ENCODE peak calls at places on chromosomes 6 and 20, in four cellular contexts. X is K562, V is SK-N-SH, Q is HepG2. R is an unnamed sample.
A peak's percentile ranks its signal among the peaks of the same experiment; 100 is the strongest.

GRCh38 chr20:46365483-46366215 is 40.8 kb downstream of the ELMO2 start:
- DNase-seq in X (no peak), V (no peak), Q (no peak), R (no peak)

GRCh38 chr6:1313755-1314503 is 2.0 kb downstream of the FOXQ1 start:
- DNase-seq in X (no peak), V (peak; percentile 70), Q (peak; percentile 62), R (peak; percentile 75)

GRCh38 chr20:63758152-63758551 is 18.6 kb downstream of the SLC2A4RG start:
- DNase-seq in X (no peak), V (no peak), Q (no peak), R (no peak)

GRCh38 chr6:40550096-40550731 is 37.0 kb downstream of the LRFN2 start:
- DNase-seq in X (peak; percentile 71), V (peak; percentile 35), Q (peak; percentile 54), R (no peak)

GRCh38 chr6:44851176-44851575 is 463.7 kb downstream of the CDC5L start:
- DNase-seq in X (no peak), V (no peak), Q (no peak), R (no peak)

GRCh38 chr6:89284963-89285735 is 29.9 kb downstream of the GABRR2 start:
- DNase-seq in X (no peak), V (no peak), Q (no peak), R (no peak)

GRCh38 chr6:12875061-12875460 is 158.5 kb downstream of the PHACTR1 start:
- DNase-seq in X (no peak), V (no peak), Q (no peak), R (no peak)

GRCh38 chr20:39876974-39877615 is 811.9 kb downstream of the MAFB start:
- DNase-seq in X (no peak), V (peak; percentile 12), Q (no peak), R (no peak)

GRCh38 chr20:19789446-19789845 is 31.4 kb downstream of the RIN2 start:
- DNase-seq in X (no peak), V (no peak), Q (no peak), R (no peak)

GRCh38 chr6:9789201-9789600 is 625.7 kb downstream of the TFAP2A start:
- DNase-seq in X (no peak), V (no peak), Q (no peak), R (peak; percentile 19)

GRCh38 chr20:61896058-61896961 is 169.4 kb downstream of the TAF4 start:
- DNase-seq in X (peak; percentile 61), V (peak; percentile 91), Q (peak; percentile 44), R (peak; percentile 74)

GRCh38 chr20:38617011-38617829 is 15.6 kb downstream of the ARHGAP40 start:
- DNase-seq in X (no peak), V (no peak), Q (peak; percentile 33), R (peak; percentile 35)

GRCh38 chr20:9609892-9610502 is 95.6 kb downstream of the LAMP5 start:
- DNase-seq in X (peak; percentile 47), V (peak; percentile 32), Q (peak; percentile 65), R (peak; percentile 76)

GRCh38 chr20:17442588-17442987 is 88.6 kb downstream of the BFSP1 start:
- DNase-seq in X (peak; percentile 31), V (no peak), Q (peak; percentile 36), R (peak; percentile 38)

GRCh38 chr6:74073896-74074295 is 377.9 kb downstream of the CD109 start:
- DNase-seq in X (no peak), V (no peak), Q (no peak), R (no peak)
- TF ChIP-seq FOXJ3 in X (no peak), V (no peak), Q (no peak), R (no peak)

GRCh38 chr6:79947191-79948173 is at the start of gene ELOVL4:
- DNase-seq in X (no peak), V (peak; percentile 95), Q (no peak), R (peak; percentile 91)
- TF ChIP-seq FOXJ3 in X (no peak), V (no peak), Q (no peak), R (no peak)

DNA sequence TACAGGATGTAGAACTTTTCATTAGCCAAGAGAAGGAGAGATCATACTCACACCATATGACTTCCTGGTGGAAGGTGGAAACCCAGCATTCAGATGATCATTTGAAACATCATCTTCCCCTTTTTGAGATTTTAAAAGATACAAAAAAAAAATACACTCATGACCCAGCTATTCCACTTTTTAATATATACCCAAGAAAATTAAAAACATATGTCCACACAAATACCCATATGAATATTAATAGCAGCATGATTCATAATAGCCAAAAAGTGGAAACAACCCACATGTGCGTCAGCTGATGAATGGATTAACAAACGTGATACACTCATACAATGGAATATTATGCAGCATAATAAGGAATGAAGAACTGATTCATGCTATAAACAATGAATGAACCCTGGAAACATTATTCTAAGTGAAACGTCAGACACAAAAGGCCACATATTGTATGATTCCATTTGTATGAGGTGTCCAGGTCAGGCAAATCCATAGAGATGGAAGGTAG is 130.0 kb upstream of the SGK1 start:
- DNase-seq in X (no peak), V (no peak), Q (no peak), R (no peak)
- TF ChIP-seq FOXJ3 in X (no peak), V (no peak), Q (no peak), R (no peak)

DNA sequence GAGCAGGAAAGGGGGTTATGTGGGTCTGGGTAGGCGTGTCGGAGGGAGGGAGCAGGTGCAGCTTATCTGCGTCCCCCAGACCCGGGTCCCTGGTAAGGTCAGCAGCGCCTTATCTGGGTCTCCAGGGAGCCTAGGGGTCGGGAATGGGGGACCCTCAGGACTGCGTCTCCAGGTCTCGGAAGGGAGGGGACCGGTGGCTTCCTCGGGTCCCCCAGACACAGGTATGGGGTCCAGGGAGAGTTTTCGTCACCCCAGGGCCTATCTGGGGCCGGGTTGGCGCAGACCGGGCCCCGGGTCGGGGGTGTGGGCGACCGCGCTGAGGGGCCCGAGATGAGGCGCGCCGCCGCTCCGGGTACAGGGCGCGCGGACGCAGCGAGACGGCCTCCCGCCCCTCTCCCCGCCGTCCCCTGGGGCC is 325 bp downstream of the PLAGL2 start:
- DNase-seq in X (peak; percentile 81), V (no peak), Q (no peak), R (peak; percentile 17)
- TF ChIP-seq FOXJ3 in X (no peak), V (no peak), Q (no peak), R (no peak)

GRCh38 chr20:25272223-25273000 is 24.5 kb downstream of the PYGB start:
- DNase-seq in X (no peak), V (no peak), Q (no peak), R (peak; percentile 3)

GRCh38 chr20:25274481-25274880 is 26.6 kb downstream of the PYGB start:
- DNase-seq in X (no peak), V (no peak), Q (no peak), R (no peak)

GRCh38 chr20:25271486-25272222 is 23.8 kb downstream of the PYGB start:
- DNase-seq in X (no peak), V (no peak), Q (no peak), R (peak; percentile 2)

GRCh38 chr20:25273541-25274358 is 25.9 kb downstream of the PYGB start:
- DNase-seq in X (no peak), V (no peak), Q (no peak), R (peak; percentile 2)

DNA sequence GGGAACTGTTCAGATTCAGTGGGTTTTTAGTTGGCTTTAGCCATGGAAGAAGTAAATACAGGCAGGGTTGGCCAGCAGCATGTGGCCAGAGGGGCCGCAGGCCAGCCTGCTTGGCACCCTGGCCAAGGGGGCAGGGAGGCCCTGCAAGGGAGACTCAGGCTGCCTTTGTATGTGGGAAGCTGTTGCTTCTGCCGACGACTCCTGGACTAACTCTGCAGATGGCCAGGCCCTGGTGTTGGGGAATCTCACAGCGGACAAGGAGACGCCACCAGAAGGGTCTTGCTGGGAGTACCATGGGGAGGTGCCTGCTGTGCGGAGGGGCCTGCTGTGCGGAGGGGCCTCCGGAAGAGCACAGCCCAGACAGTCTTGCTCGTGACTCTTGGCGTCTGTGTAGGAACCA is 25.2 kb downstream of the PYGB start:
- DNase-seq in X (no peak), V (no peak), Q (no peak), R (peak; percentile 4)
- TF ChIP-seq FOXJ3 in X (no peak), V (no peak), Q (no peak), R (no peak)

DNA sequence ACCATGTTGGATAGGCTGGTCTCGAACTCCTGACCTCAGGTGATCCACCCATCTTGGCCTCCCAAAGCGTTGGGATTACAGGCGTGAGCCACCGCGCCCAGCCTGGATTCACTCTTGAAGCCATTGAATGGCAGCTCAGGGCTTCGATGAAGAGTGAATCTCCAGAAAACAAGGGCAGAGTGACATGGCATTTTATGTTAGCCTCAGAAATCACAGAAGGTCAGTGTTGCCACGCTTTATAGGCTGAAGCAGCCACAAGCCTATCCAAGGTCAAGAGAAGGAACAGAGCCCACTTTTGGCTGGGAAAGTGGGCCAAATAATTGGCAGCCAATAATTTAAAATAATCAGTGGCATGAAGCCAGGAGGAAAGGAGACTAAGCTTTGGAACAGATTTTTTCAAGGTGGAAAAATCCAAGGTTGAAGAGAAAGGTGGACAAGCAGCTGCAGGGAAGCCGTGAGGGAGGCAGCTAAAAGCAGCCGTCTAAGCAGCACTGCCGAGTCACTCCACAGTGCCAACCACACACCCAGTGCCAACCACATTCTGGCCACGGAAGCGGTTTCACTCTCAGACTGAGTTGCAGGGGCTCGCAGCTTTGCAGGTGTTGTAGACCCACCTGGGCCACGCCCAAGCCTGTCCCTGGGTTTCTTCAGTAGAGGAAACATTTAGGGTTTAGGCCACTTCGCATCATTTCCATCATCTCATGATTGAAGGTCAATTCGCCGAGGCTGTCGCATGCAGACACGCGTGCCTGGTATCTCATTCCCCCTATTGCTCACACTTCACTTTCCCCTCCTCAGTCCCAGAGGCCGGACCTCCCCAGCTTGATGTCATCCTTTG is 17.4 kb upstream of the AVP start:
- DNase-seq in X (no peak), V (no peak), Q (no peak), R (no peak)
- TF ChIP-seq FOXJ3 in X (no peak), V (no peak), Q (no peak), R (no peak)

GRCh38 chr6:5942591-5942990 is 64.1 kb downstream of the NRN1 start:
- DNase-seq in X (no peak), V (no peak), Q (no peak), R (no peak)
- TF ChIP-seq FOXJ3 in X (no peak), V (no peak), Q (no peak), R (no peak)

R was measured in WTC11.